ENCODE peak calls at places on chromosomes 2 and 18, in ten cellular contexts. One of them, this sample, is unnamed.

GRCh38 chr2:23469142-23469540 is 84.2 kb downstream of the KLHL29 start:
- DNase-seq in uterus: no peak
- DNase-seq in spleen: peak; percentile 63
- DNase-seq in OCI-LY7: no peak
- DNase-seq in NCI-H1105: no peak
- DNase-seq in aorta: no peak
- DNase-seq in NCI-H2081: no peak
- DNase-seq in activated T-cell treated with anti-CD3 and anti-CD28 coated beads for 1 hour: no peak
- DNase-seq in NCI-H446: no peak
- DNase-seq in AG10803: no peak
- DNase-seq in this sample: no peak

GRCh38 chr2:181953773-181954537 is 31.7 kb upstream of the PPP1R1C start:
- DNase-seq in uterus: peak; percentile 26
- DNase-seq in spleen: peak; percentile 77
- DNase-seq in OCI-LY7: peak; percentile 84
- DNase-seq in NCI-H1105: no peak
- DNase-seq in aorta: peak; percentile 58
- DNase-seq in NCI-H2081: peak; percentile 18
- DNase-seq in activated T-cell treated with anti-CD3 and anti-CD28 coated beads for 1 hour: peak; percentile 49
- DNase-seq in NCI-H446: no peak
- DNase-seq in AG10803: peak; percentile 45
- DNase-seq in this sample: no peak

GRCh38 chr2:85997016-85997970 is 108.4 kb downstream of the POLR1A start:
- DNase-seq in uterus: peak; percentile 80
- DNase-seq in spleen: peak; percentile 68
- DNase-seq in OCI-LY7: no peak
- DNase-seq in NCI-H1105: no peak
- DNase-seq in aorta: peak; percentile 78
- DNase-seq in NCI-H2081: no peak
- DNase-seq in activated T-cell treated with anti-CD3 and anti-CD28 coated beads for 1 hour: no peak
- DNase-seq in NCI-H446: peak; percentile 73
- DNase-seq in AG10803: peak; percentile 88
- DNase-seq in this sample: no peak

GRCh38 chr18:47260138-47260923 is 8.9 kb upstream of the SKOR2 start:
- DNase-seq in uterus: no peak
- DNase-seq in spleen: no peak
- DNase-seq in OCI-LY7: no peak
- DNase-seq in NCI-H1105: no peak
- DNase-seq in aorta: no peak
- DNase-seq in NCI-H2081: no peak
- DNase-seq in activated T-cell treated with anti-CD3 and anti-CD28 coated beads for 1 hour: no peak
- DNase-seq in NCI-H446: no peak
- DNase-seq in AG10803: peak; percentile 23
- DNase-seq in this sample: no peak

GRCh38 chr2:39447266-39448168 is 10.4 kb upstream of the MAP4K3 start:
- DNase-seq in uterus: no peak
- DNase-seq in spleen: no peak
- DNase-seq in OCI-LY7: no peak
- DNase-seq in NCI-H1105: no peak
- DNase-seq in aorta: no peak
- DNase-seq in NCI-H2081: no peak
- DNase-seq in activated T-cell treated with anti-CD3 and anti-CD28 coated beads for 1 hour: no peak
- DNase-seq in NCI-H446: no peak
- DNase-seq in AG10803: no peak
- DNase-seq in this sample: no peak

GRCh38 chr2:179550214-179550613 is 285.6 kb upstream of the SESTD1 start:
- DNase-seq in uterus: no peak
- DNase-seq in spleen: no peak
- DNase-seq in OCI-LY7: no peak
- DNase-seq in NCI-H1105: no peak
- DNase-seq in aorta: no peak
- DNase-seq in NCI-H2081: no peak
- DNase-seq in activated T-cell treated with anti-CD3 and anti-CD28 coated beads for 1 hour: no peak
- DNase-seq in NCI-H446: no peak
- DNase-seq in AG10803: no peak
- DNase-seq in this sample: no peak

GRCh38 chr2:142175917-142176316 is 45.1 kb upstream of the LRP1B start:
- DNase-seq in uterus: no peak
- DNase-seq in spleen: no peak
- DNase-seq in OCI-LY7: no peak
- DNase-seq in NCI-H1105: no peak
- DNase-seq in aorta: no peak
- DNase-seq in NCI-H2081: no peak
- DNase-seq in activated T-cell treated with anti-CD3 and anti-CD28 coated beads for 1 hour: no peak
- DNase-seq in NCI-H446: no peak
- DNase-seq in AG10803: no peak
- DNase-seq in this sample: no peak

GRCh38 chr2:226791056-226791486 is 8.5 kb downstream of the IRS1 start:
- DNase-seq in uterus: no peak
- DNase-seq in spleen: no peak
- DNase-seq in OCI-LY7: peak; percentile 88
- DNase-seq in NCI-H1105: no peak
- DNase-seq in aorta: no peak
- DNase-seq in NCI-H2081: peak; percentile 73
- DNase-seq in activated T-cell treated with anti-CD3 and anti-CD28 coated beads for 1 hour: no peak
- DNase-seq in NCI-H446: peak; percentile 73
- DNase-seq in AG10803: peak; percentile 66
- DNase-seq in this sample: no peak

GRCh38 chr2:181250691-181251090 is 206.5 kb upstream of the ITGA4 start:
- DNase-seq in uterus: no peak
- DNase-seq in spleen: no peak
- DNase-seq in OCI-LY7: no peak
- DNase-seq in NCI-H1105: no peak
- DNase-seq in aorta: no peak
- DNase-seq in NCI-H2081: no peak
- DNase-seq in activated T-cell treated with anti-CD3 and anti-CD28 coated beads for 1 hour: no peak
- DNase-seq in NCI-H446: no peak
- DNase-seq in AG10803: peak; percentile 51
- DNase-seq in this sample: no peak

GRCh38 chr2:168538133-168538532 is 82.1 kb downstream of the CERS6 start:
- DNase-seq in uterus: no peak
- DNase-seq in spleen: no peak
- DNase-seq in OCI-LY7: no peak
- DNase-seq in NCI-H1105: no peak
- DNase-seq in aorta: no peak
- DNase-seq in NCI-H2081: no peak
- DNase-seq in activated T-cell treated with anti-CD3 and anti-CD28 coated beads for 1 hour: no peak
- DNase-seq in NCI-H446: no peak
- DNase-seq in AG10803: no peak
- DNase-seq in this sample: no peak

GRCh38 chr2:240183370-240184197 is 43.1 kb upstream of the OTOS start:
- DNase-seq in uterus: no peak
- DNase-seq in spleen: peak; percentile 47
- DNase-seq in OCI-LY7: no peak
- DNase-seq in NCI-H1105: no peak
- DNase-seq in aorta: peak; percentile 18
- DNase-seq in NCI-H2081: no peak
- DNase-seq in activated T-cell treated with anti-CD3 and anti-CD28 coated beads for 1 hour: no peak
- DNase-seq in NCI-H446: no peak
- DNase-seq in AG10803: no peak
- DNase-seq in this sample: no peak

GRCh38 chr2:239398536-239398935 is 2.3 kb downstream of the HDAC4 start:
- DNase-seq in uterus: peak; percentile 13
- DNase-seq in spleen: peak; percentile 76
- DNase-seq in OCI-LY7: no peak
- DNase-seq in NCI-H1105: no peak
- DNase-seq in aorta: no peak
- DNase-seq in NCI-H2081: no peak
- DNase-seq in activated T-cell treated with anti-CD3 and anti-CD28 coated beads for 1 hour: no peak
- DNase-seq in NCI-H446: no peak
- DNase-seq in AG10803: no peak
- DNase-seq in this sample: no peak

GRCh38 chr18:79848579-79849327 is 51.0 kb downstream of the KCNG2 start:
- DNase-seq in uterus: no peak
- DNase-seq in spleen: peak; percentile 52
- DNase-seq in OCI-LY7: no peak
- DNase-seq in NCI-H1105: no peak
- DNase-seq in aorta: no peak
- DNase-seq in NCI-H2081: no peak
- DNase-seq in activated T-cell treated with anti-CD3 and anti-CD28 coated beads for 1 hour: no peak
- DNase-seq in NCI-H446: no peak
- DNase-seq in AG10803: no peak
- DNase-seq in this sample: no peak

GRCh38 chr2:98280376-98281102 is 65.7 kb upstream of the CNGA3 start:
- DNase-seq in uterus: no peak
- DNase-seq in spleen: no peak
- DNase-seq in OCI-LY7: no peak
- DNase-seq in NCI-H1105: no peak
- DNase-seq in aorta: no peak
- DNase-seq in NCI-H2081: no peak
- DNase-seq in activated T-cell treated with anti-CD3 and anti-CD28 coated beads for 1 hour: no peak
- DNase-seq in NCI-H446: no peak
- DNase-seq in AG10803: peak; percentile 44
- DNase-seq in this sample: no peak

GRCh38 chr2:117693651-117694050 is 120.8 kb upstream of the DDX18 start:
- DNase-seq in uterus: no peak
- DNase-seq in spleen: no peak
- DNase-seq in OCI-LY7: no peak
- DNase-seq in NCI-H1105: no peak
- DNase-seq in aorta: no peak
- DNase-seq in NCI-H2081: no peak
- DNase-seq in activated T-cell treated with anti-CD3 and anti-CD28 coated beads for 1 hour: no peak
- DNase-seq in NCI-H446: no peak
- DNase-seq in AG10803: no peak
- DNase-seq in this sample: no peak

GRCh38 chr2:19408592-19408991 is 50.2 kb upstream of the OSR1 start:
- DNase-seq in uterus: no peak
- DNase-seq in spleen: no peak
- DNase-seq in OCI-LY7: no peak
- DNase-seq in NCI-H1105: no peak
- DNase-seq in aorta: no peak
- DNase-seq in NCI-H2081: no peak
- DNase-seq in activated T-cell treated with anti-CD3 and anti-CD28 coated beads for 1 hour: no peak
- DNase-seq in NCI-H446: no peak
- DNase-seq in AG10803: peak; percentile 21
- DNase-seq in this sample: no peak

GRCh38 chr2:26670931-26671460 is 21.5 kb upstream of the KCNK3 start:
- DNase-seq in uterus: no peak
- DNase-seq in spleen: no peak
- DNase-seq in OCI-LY7: no peak
- DNase-seq in NCI-H1105: no peak
- DNase-seq in aorta: no peak
- DNase-seq in NCI-H2081: no peak
- DNase-seq in activated T-cell treated with anti-CD3 and anti-CD28 coated beads for 1 hour: no peak
- DNase-seq in NCI-H446: no peak
- DNase-seq in AG10803: no peak
- DNase-seq in this sample: no peak